ENCODE peak calls at places on chromosomes 4 and X, in eight cellular contexts. Y is pancreas, H is gastrocnemius medialis, N is Peyer's patch, Q is colonic mucosa, T is neural progenitor cell, U is right atrium auricular region, J is esophagus squamous epithelium. D is an unnamed sample.

GRCh38 chr4:123397276-123398150 is 918 bp downstream of the SPRY1 start:
- DNase-seq in Y (peak), H (peak), N (peak), Q (peak), T (peak), U (no peak), J (no peak), D (peak)

GRCh38 chr4:622071-622995 is 3.0 kb upstream of the PDE6B start:
- DNase-seq in Y (no peak), H (no peak), N (no peak), Q (no peak), T (peak), U (no peak), J (no peak), D (no peak)

GRCh38 chrX:17860811-17861495 is at the start of gene RAI2:
- DNase-seq in Y (peak), H (no peak), N (peak), Q (no peak), T (peak), U (no peak), J (no peak), D (no peak)

GRCh38 chr4:139453371-139454110 is 380 bp upstream of the RAB33B start:
- DNase-seq in Y (peak), H (peak), N (peak), Q (peak), T (peak), U (peak), J (peak), D (peak)

GRCh38 chr4:66562276-66562806 is 892.1 kb upstream of the EPHA5 start:
- DNase-seq in Y (no peak), H (no peak), N (no peak), Q (no peak), T (no peak), U (no peak), J (no peak), D (no peak)

GRCh38 chr4:142353149-142353738 is 492.9 kb downstream of the INPP4B start:
- DNase-seq in Y (no peak), H (no peak), N (no peak), Q (no peak), T (peak), U (no peak), J (no peak), D (no peak)

GRCh38 chr4:88457307-88458090 is 580 bp downstream of the HERC5 start:
- DNase-seq in Y (peak), H (no peak), N (peak), Q (peak), T (peak), U (no peak), J (no peak), D (no peak)

GRCh38 chr4:140603286-140603685 is 34.5 kb upstream of the UCP1 start:
- DNase-seq in Y (no peak), H (no peak), N (no peak), Q (no peak), T (no peak), U (no peak), J (no peak), D (no peak)

GRCh38 chr4:90393215-90393614 is 266.0 kb downstream of the CCSER1 start:
- DNase-seq in Y (no peak), H (no peak), N (no peak), Q (no peak), T (no peak), U (no peak), J (no peak), D (no peak)

GRCh38 chr4:1793940-1794808 is 1.1 kb downstream of the FGFR3 start:
- DNase-seq in Y (no peak), H (no peak), N (no peak), Q (no peak), T (peak), U (no peak), J (no peak), D (no peak)

GRCh38 chr4:1041147-1041935 is 29.9 kb downstream of the FGFRL1 start:
- DNase-seq in Y (no peak), H (no peak), N (no peak), Q (no peak), T (peak), U (no peak), J (no peak), D (no peak)

GRCh38 chrX:153454901-153455550 is 9.2 kb upstream of the TREX2 start:
- DNase-seq in Y (no peak), H (no peak), N (no peak), Q (no peak), T (no peak), U (no peak), J (no peak), D (no peak)

GRCh38 chr4:62711575-62711974 is 1511.4 kb downstream of the ADGRL3 start:
- DNase-seq in Y (no peak), H (no peak), N (no peak), Q (no peak), T (no peak), U (no peak), J (no peak), D (no peak)

GRCh38 chr4:62706423-62706822 is 1506.3 kb downstream of the ADGRL3 start:
- DNase-seq in Y (no peak), H (no peak), N (no peak), Q (no peak), T (peak), U (no peak), J (no peak), D (no peak)

GRCh38 chr4:62709618-62710252 is 1509.6 kb downstream of the ADGRL3 start:
- DNase-seq in Y (no peak), H (no peak), N (no peak), Q (no peak), T (peak), U (no peak), J (no peak), D (no peak)
- TF ChIP-seq CTCF in Y (peak), H (peak), N (peak), Q (peak), T (peak), U (peak), J (peak), D (no peak)

GRCh38 chr4:184666670-184667069 is 17.1 kb downstream of the PRIMPOL start:
- DNase-seq in Y (no peak), H (no peak), N (no peak), Q (peak), T (no peak), U (no peak), J (no peak), D (no peak)
- TF ChIP-seq CTCF in Y (no peak), H (no peak), N (no peak), Q (no peak), T (no peak), U (no peak), J (no peak), D (no peak)

DNA sequence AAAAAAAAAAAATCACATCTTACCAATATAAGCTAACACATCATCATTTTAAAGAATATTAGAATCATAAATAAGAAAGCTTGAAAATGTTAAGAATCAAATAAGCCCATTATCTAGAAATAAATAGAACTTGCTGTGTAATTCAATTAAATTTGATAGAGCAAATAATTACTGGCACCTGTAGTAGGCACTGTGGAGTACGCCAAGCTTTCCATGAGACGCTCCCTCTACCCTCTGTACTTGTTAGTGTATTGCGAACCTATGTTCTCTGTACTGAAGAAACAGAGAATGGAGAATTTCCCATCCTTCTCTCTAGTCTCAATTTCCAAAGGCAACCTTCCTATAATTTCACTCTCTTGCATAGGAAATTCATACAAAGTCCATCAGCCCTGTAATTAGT is 61.7 kb upstream of the HAND2 start:
- DNase-seq in Y (no peak), H (no peak), N (no peak), Q (no peak), T (peak), U (no peak), J (no peak), D (no peak)
- TF ChIP-seq CTCF in Y (no peak), H (no peak), N (no peak), Q (no peak), T (peak), U (no peak), J (no peak), D (no peak)

GRCh38 chr4:121096629-121097028 is 24.3 kb upstream of the NDNF start:
- DNase-seq in Y (no peak), H (no peak), N (no peak), Q (no peak), T (peak), U (no peak), J (no peak), D (no peak)
- TF ChIP-seq CTCF in Y (peak), H (peak), N (peak), Q (peak), T (peak), U (peak), J (peak), D (peak)

GRCh38 chr4:18858229-18858922 is 836.8 kb upstream of the LCORL start:
- DNase-seq in Y (no peak), H (no peak), N (no peak), Q (no peak), T (no peak), U (no peak), J (no peak), D (no peak)
- TF ChIP-seq CTCF in Y (no peak), H (no peak), N (no peak), Q (no peak), T (no peak), U (no peak), J (no peak), D (no peak)

GRCh38 chrX:40012800-40013682 is 84.7 kb downstream of the BCOR start:
- DNase-seq in Y (peak), H (peak), N (peak), Q (peak), T (peak), U (peak), J (no peak), D (peak)
- TF ChIP-seq CTCF in Y (no peak), H (no peak), N (no peak), Q (no peak), T (no peak), U (no peak), J (no peak), D (no peak)

D was measured in natural killer cell.